ENCODE peak calls at places on chromosomes 7 and 10, in four cellular contexts. One of them, this sample, is unnamed.

GRCh38 chr10:12390733-12391132 is 41.4 kb downstream of the CAMK1D start:
- DNase-seq in K562: no peak
- DNase-seq in GM12891: no peak
- DNase-seq in HepG2: no peak
- DNase-seq in this sample: no peak

GRCh38 chr7:166370-167060 is 25.9 kb upstream of the FAM20C start:
- DNase-seq in K562: no peak
- DNase-seq in HepG2: no peak
- DNase-seq in GM12891: no peak
- DNase-seq in this sample: no peak

GRCh38 chr7:112282476-112283188 is 76.1 kb downstream of the ZNF277 start:
- DNase-seq in GM12891: no peak
- DNase-seq in K562: peak
- DNase-seq in HepG2: no peak
- DNase-seq in this sample: no peak

GRCh38 chr7:81887098-81887497 is 117.3 kb upstream of the HGF start:
- DNase-seq in HepG2: no peak
- DNase-seq in K562: no peak
- DNase-seq in GM12891: no peak
- DNase-seq in this sample: no peak

GRCh38 chr10:12507165-12507870 is 158.0 kb downstream of the CAMK1D start:
- DNase-seq in HepG2: no peak
- DNase-seq in K562: no peak
- DNase-seq in GM12891: no peak
- DNase-seq in this sample: no peak

GRCh38 chr10:71161429-71161828 is 50.9 kb upstream of the UNC5B start:
- DNase-seq in K562: no peak
- DNase-seq in GM12891: no peak
- DNase-seq in HepG2: no peak
- DNase-seq in this sample: no peak

GRCh38 chr7:27745064-27745583 is 5.2 kb downstream of the TAX1BP1 start:
- DNase-seq in K562: peak
- DNase-seq in GM12891: no peak
- DNase-seq in HepG2: peak
- DNase-seq in this sample: no peak

GRCh38 chr10:70476249-70477035 is 2.1 kb upstream of the PALD1 start:
- DNase-seq in GM12891: no peak
- DNase-seq in HepG2: no peak
- DNase-seq in K562: no peak
- DNase-seq in this sample: no peak

GRCh38 chr10:102641398-102641797 is 2.9 kb upstream of the TRIM8 start:
- DNase-seq in HepG2: peak
- DNase-seq in K562: no peak
- DNase-seq in GM12891: no peak
- DNase-seq in this sample: no peak

GRCh38 chr10:58023341-58024073 is 244.2 kb downstream of the IPMK start:
- DNase-seq in K562: no peak
- DNase-seq in HepG2: peak
- DNase-seq in GM12891: no peak
- DNase-seq in this sample: no peak

GRCh38 chr7:36916619-36917018 is 192.3 kb upstream of the AOAH start:
- DNase-seq in K562: no peak
- DNase-seq in GM12891: no peak
- DNase-seq in HepG2: no peak
- DNase-seq in this sample: no peak

GRCh38 chr7:41131956-41132355 is 570.9 kb downstream of the INHBA start:
- DNase-seq in K562: no peak
- DNase-seq in GM12891: no peak
- DNase-seq in HepG2: no peak
- DNase-seq in this sample: no peak

GRCh38 chr7:82166666-82167065 is 276.9 kb downstream of the CACNA2D1 start:
- DNase-seq in K562: no peak
- DNase-seq in GM12891: no peak
- DNase-seq in HepG2: no peak
- DNase-seq in this sample: no peak

GRCh38 chr10:23058366-23058765 is 37.0 kb upstream of the MSRB2 start:
- DNase-seq in K562: no peak
- DNase-seq in GM12891: no peak
- DNase-seq in HepG2: no peak
- DNase-seq in this sample: no peak

GRCh38 chr7:662576-662975 is 63.9 kb upstream of the DNAAF5 start:
- DNase-seq in K562: no peak
- DNase-seq in HepG2: no peak
- DNase-seq in GM12891: no peak
- DNase-seq in this sample: no peak

GRCh38 chr7:158829021-158829341 is 328 bp downstream of the ESYT2 start:
- DNase-seq in HepG2: peak
- DNase-seq in GM12891: peak
- DNase-seq in K562: no peak
- DNase-seq in this sample: peak

GRCh38 chr7:45239486-45239885 is 81.9 kb downstream of the RAMP3 start:
- DNase-seq in K562: no peak
- DNase-seq in HepG2: no peak
- DNase-seq in GM12891: no peak
- DNase-seq in this sample: no peak

GRCh38 chr7:76314042-76314721 is 11.7 kb downstream of the HSPB1 start:
- DNase-seq in HepG2: peak
- DNase-seq in K562: peak
- DNase-seq in GM12891: peak
- DNase-seq in this sample: peak

GRCh38 chr7:39829028-39829427 is 121.0 kb upstream of the CDK13 start:
- DNase-seq in GM12891: no peak
- DNase-seq in K562: peak
- DNase-seq in HepG2: no peak
- DNase-seq in this sample: no peak

GRCh38 chr7:1823376-1824150 is 153.5 kb downstream of the ELFN1 start:
- DNase-seq in HepG2: no peak
- DNase-seq in K562: no peak
- DNase-seq in GM12891: no peak
- DNase-seq in this sample: no peak

GRCh38 chr7:81685263-81685868 is 84.5 kb downstream of the HGF start:
- DNase-seq in HepG2: no peak
- DNase-seq in GM12891: no peak
- DNase-seq in K562: no peak
- DNase-seq in this sample: no peak

GRCh38 chr7:128152721-128153120 is 88.4 kb upstream of the LEP start:
- DNase-seq in HepG2: no peak
- DNase-seq in K562: no peak
- DNase-seq in GM12891: no peak
- DNase-seq in this sample: no peak

GRCh38 chr10:101464518-101465085 is 110.6 kb downstream of the BTRC start:
- DNase-seq in K562: no peak
- DNase-seq in GM12891: no peak
- DNase-seq in HepG2: no peak
- DNase-seq in this sample: no peak

GRCh38 chr7:36406156-36406555 is 16.5 kb downstream of the ANLN start:
- DNase-seq in GM12891: no peak
- DNase-seq in K562: no peak
- DNase-seq in HepG2: no peak
- DNase-seq in this sample: no peak

GRCh38 chr10:31707578-31708411 is 220.8 kb downstream of the ARHGAP12 start:
- DNase-seq in HepG2: no peak
- DNase-seq in K562: no peak
- DNase-seq in GM12891: peak
- DNase-seq in this sample: peak

GRCh38 chr10:59678884-59679301 is 30.8 kb downstream of the SLC16A9 start:
- DNase-seq in GM12891: no peak
- DNase-seq in K562: no peak
- DNase-seq in HepG2: no peak
- DNase-seq in this sample: no peak

GRCh38 chr7:46054290-46054689 is 133.2 kb upstream of the IGFBP3 start:
- DNase-seq in HepG2: no peak
- DNase-seq in GM12891: no peak
- DNase-seq in K562: no peak
- DNase-seq in this sample: no peak

GRCh38 chr7:104779888-104780287 is 234.1 kb upstream of the KMT2E start:
- DNase-seq in GM12891: no peak
- DNase-seq in K562: no peak
- DNase-seq in HepG2: no peak
- DNase-seq in this sample: no peak

GRCh38 chr10:128047991-128048826 is 78.0 kb downstream of the MKI67 start:
- DNase-seq in K562: no peak
- DNase-seq in GM12891: no peak
- DNase-seq in HepG2: peak
- DNase-seq in this sample: no peak

DNA sequence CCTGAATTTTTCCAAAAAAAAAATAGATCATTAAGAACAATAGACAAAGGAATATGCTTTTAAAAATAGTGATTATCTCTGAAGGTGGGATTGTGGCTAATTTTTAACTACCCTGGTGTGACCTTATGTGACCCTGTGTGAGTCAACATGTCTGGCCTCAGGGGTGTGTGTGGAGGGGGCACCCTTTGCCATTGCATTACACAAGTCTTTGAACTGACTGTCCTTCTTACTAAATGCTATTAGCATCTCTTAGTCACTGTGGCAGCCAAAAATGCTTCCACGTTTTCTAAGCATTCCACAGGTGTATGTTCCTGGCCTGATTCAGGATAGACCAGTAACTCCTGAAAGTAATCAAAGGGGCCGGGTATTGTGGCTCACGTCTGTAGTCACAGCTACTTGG is 175.4 kb downstream of the MGMT start:
- DNase-seq in GM12891: no peak
- DNase-seq in K562: no peak
- DNase-seq in HepG2: peak
- DNase-seq in this sample: no peak
- TF ChIP-seq TAF1 in GM12891: no peak
- TF ChIP-seq TAF1 in K562: no peak
- TF ChIP-seq TAF1 in HepG2: no peak
- TF ChIP-seq TAF1 in this sample: no peak

GRCh38 chr10:26438534-26439269 is 561 bp downstream of the APBB1IP start:
- DNase-seq in GM12891: peak
- DNase-seq in K562: no peak
- DNase-seq in HepG2: no peak
- DNase-seq in this sample: peak
- TF ChIP-seq POLR2AphosphoS5 in GM12891: peak
- TF ChIP-seq POLR2AphosphoS5 in K562: no peak
- TF ChIP-seq POLR2AphosphoS5 in HepG2: no peak
- TF ChIP-seq POLR2AphosphoS5 in this sample: no peak

DNA sequence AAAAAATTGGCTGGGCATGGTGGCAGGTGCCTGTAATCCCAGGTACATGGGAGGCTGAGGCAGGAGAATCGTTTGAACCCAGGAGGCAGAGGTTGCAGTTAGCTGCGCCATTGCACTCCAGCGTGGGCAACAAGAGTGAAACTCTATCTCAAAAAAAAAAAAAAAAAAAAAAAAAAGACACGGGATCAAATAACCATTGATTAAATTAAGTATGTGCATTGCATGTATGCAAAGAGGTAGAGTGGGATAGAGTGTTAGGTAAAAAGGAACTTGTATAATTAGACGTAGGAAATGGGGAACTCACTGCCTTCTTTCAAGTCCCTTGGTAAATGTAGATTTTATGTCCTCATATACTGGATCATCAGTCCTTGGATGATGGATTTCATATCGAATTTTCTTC is 13.1 kb downstream of the VCL start:
- DNase-seq in HepG2: no peak
- DNase-seq in GM12891: no peak
- DNase-seq in K562: no peak
- DNase-seq in this sample: no peak
- TF ChIP-seq POLR2A in HepG2: no peak
- TF ChIP-seq POLR2A in GM12891: no peak
- TF ChIP-seq POLR2A in K562: no peak
- TF ChIP-seq POLR2A in this sample: no peak

GRCh38 chr10:17348111-17349008 is 106.0 kb downstream of the ST8SIA6 start:
- DNase-seq in K562: peak
- DNase-seq in HepG2: no peak
- DNase-seq in GM12891: no peak
- DNase-seq in this sample: no peak

GRCh38 chr10:17352583-17352982 is 101.8 kb downstream of the ST8SIA6 start:
- DNase-seq in HepG2: no peak
- DNase-seq in GM12891: no peak
- DNase-seq in K562: no peak
- DNase-seq in this sample: no peak

GRCh38 chr10:17349717-17350116 is 104.7 kb downstream of the ST8SIA6 start:
- DNase-seq in K562: no peak
- DNase-seq in HepG2: no peak
- DNase-seq in GM12891: no peak
- DNase-seq in this sample: no peak

GRCh38 chr10:17351506-17351905 is 102.9 kb downstream of the ST8SIA6 start:
- DNase-seq in HepG2: no peak
- DNase-seq in K562: no peak
- DNase-seq in GM12891: no peak
- DNase-seq in this sample: no peak

DNA sequence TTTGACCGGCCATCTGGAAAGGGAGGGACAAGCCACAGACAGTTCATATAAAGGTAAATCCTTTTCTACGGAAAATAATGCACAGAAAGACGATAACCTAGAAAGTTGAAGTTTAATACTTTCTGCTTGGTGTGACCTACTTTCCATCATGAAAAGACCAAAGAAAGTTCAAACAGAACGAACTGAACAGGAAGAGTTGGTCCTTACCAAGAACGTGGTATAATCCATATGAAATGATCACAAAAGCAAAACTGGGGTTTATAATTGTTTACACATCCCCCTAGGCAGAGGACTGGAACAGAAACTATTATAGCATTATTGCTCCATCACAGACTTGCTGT is 105.4 kb downstream of the ST8SIA6 start:
- DNase-seq in K562: no peak
- DNase-seq in GM12891: no peak
- DNase-seq in HepG2: no peak
- DNase-seq in this sample: no peak
- TF ChIP-seq TAF1 in K562: no peak
- TF ChIP-seq TAF1 in GM12891: no peak
- TF ChIP-seq TAF1 in HepG2: no peak
- TF ChIP-seq TAF1 in this sample: no peak

GRCh38 chr7:120273476-120273975 is 551 bp downstream of the KCND2 start:
- DNase-seq in HepG2: peak
- DNase-seq in K562: no peak
- DNase-seq in GM12891: peak
- DNase-seq in this sample: peak
- TF ChIP-seq POLR2AphosphoS5 in HepG2: no peak
- TF ChIP-seq POLR2AphosphoS5 in K562: no peak
- TF ChIP-seq POLR2AphosphoS5 in GM12891: no peak
- TF ChIP-seq POLR2AphosphoS5 in this sample: no peak